ENCODE peak calls at places on chromosome 11, in four cellular contexts. One of them, this sample, is unnamed. For H3K9me3, the result is how much of the 10 kb centered on the place peaks cover.

GRCh38 chr11:32462296-32462695 is 27.0 kb upstream of the WT1 start:
- DNase-seq in Caco-2: no peak
- DNase-seq in thoracic aorta: no peak
- DNase-seq in HepG2: no peak
- DNase-seq in this sample: no peak

GRCh38 chr11:19805827-19806226 is 93.2 kb downstream of the NAV2 start:
- DNase-seq in thoracic aorta: no peak
- DNase-seq in Caco-2: no peak
- DNase-seq in HepG2: no peak
- DNase-seq in this sample: no peak

GRCh38 chr11:115311949-115312348 is 192.3 kb downstream of the CADM1 start:
- DNase-seq in HepG2: no peak
- DNase-seq in Caco-2: no peak
- DNase-seq in thoracic aorta: no peak
- DNase-seq in this sample: no peak

GRCh38 chr11:130187096-130187495 is 27.5 kb downstream of the ST14 start:
- DNase-seq in HepG2: no peak
- DNase-seq in Caco-2: no peak
- DNase-seq in thoracic aorta: no peak
- DNase-seq in this sample: no peak

GRCh38 chr11:77072851-77073327 is 6.1 kb downstream of the CAPN5 start:
- DNase-seq in Caco-2: no peak
- DNase-seq in HepG2: no peak
- DNase-seq in thoracic aorta: no peak
- DNase-seq in this sample: no peak

GRCh38 chr11:75668508-75669297 is at the start of gene MAP6:
- DNase-seq in Caco-2: peak
- DNase-seq in thoracic aorta: no peak
- DNase-seq in HepG2: no peak
- DNase-seq in this sample: peak

GRCh38 chr11:64225608-64226506 is at the start of the genes NUDT22 and TRPT1:
- DNase-seq in HepG2: peak
- DNase-seq in Caco-2: peak
- DNase-seq in thoracic aorta: no peak
- DNase-seq in this sample: peak

GRCh38 chr11:79441159-79441875 is 487 bp upstream of the TENM4 start:
- DNase-seq in thoracic aorta: no peak
- DNase-seq in HepG2: no peak
- DNase-seq in Caco-2: no peak
- DNase-seq in this sample: no peak

GRCh38 chr11:127018683-127019279 is 18.2 kb upstream of the KIRREL3 start:
- DNase-seq in thoracic aorta: no peak
- DNase-seq in Caco-2: no peak
- DNase-seq in HepG2: no peak
- DNase-seq in this sample: no peak

GRCh38 chr11:101862410-101863233 is 52.2 kb upstream of the CEP126 start:
- DNase-seq in thoracic aorta: no peak
- DNase-seq in Caco-2: peak
- DNase-seq in HepG2: peak
- DNase-seq in this sample: peak

GRCh38 chr11:69573751-69574382 is 67.1 kb upstream of the CCND1 start:
- DNase-seq in HepG2: no peak
- DNase-seq in thoracic aorta: no peak
- DNase-seq in Caco-2: no peak
- DNase-seq in this sample: no peak

GRCh38 chr11:47667135-47667534 is 24.8 kb upstream of the MTCH2 start:
- DNase-seq in HepG2: no peak
- DNase-seq in Caco-2: no peak
- DNase-seq in thoracic aorta: no peak
- DNase-seq in this sample: no peak

GRCh38 chr11:50423208-50423607 is 390.5 kb downstream of the OR4C45 start:
- DNase-seq in Caco-2: no peak
- DNase-seq in thoracic aorta: no peak
- DNase-seq in HepG2: no peak
- DNase-seq in this sample: no peak

GRCh38 chr11:78573271-78574035 is 1.2 kb downstream of the NARS2 start:
- DNase-seq in HepG2: no peak
- DNase-seq in thoracic aorta: no peak
- DNase-seq in Caco-2: no peak
- DNase-seq in this sample: no peak

GRCh38 chr11:131955901-131956300 is 585.5 kb downstream of the NTM start:
- DNase-seq in HepG2: no peak
- DNase-seq in Caco-2: no peak
- DNase-seq in thoracic aorta: no peak
- DNase-seq in this sample: no peak

GRCh38 chr11:46710821-46711269 is 8.2 kb upstream of the F2 start:
- DNase-seq in thoracic aorta: peak
- DNase-seq in HepG2: no peak
- DNase-seq in Caco-2: no peak
- DNase-seq in this sample: no peak

GRCh38 chr11:14842002-14842401 is 50.0 kb downstream of the CYP2R1 start:
- DNase-seq in thoracic aorta: no peak
- DNase-seq in HepG2: no peak
- DNase-seq in Caco-2: no peak
- DNase-seq in this sample: no peak
- H3K9me3 ChIP-seq in thoracic aorta: under half
- H3K9me3 ChIP-seq in HepG2: under half
- H3K9me3 ChIP-seq in Caco-2: under half
- H3K9me3 ChIP-seq in this sample: under half

GRCh38 chr11:61581030-61581928 is at the start of gene SYT7:
- DNase-seq in Caco-2: peak
- DNase-seq in thoracic aorta: peak
- DNase-seq in HepG2: peak
- DNase-seq in this sample: peak
- H3K4me3 ChIP-seq in Caco-2: peak
- H3K4me3 ChIP-seq in thoracic aorta: peak
- H3K4me3 ChIP-seq in HepG2: peak
- H3K4me3 ChIP-seq in this sample: peak

GRCh38 chr11:120210651-120211521 is at the start of gene OAF:
- DNase-seq in HepG2: peak
- DNase-seq in thoracic aorta: no peak
- DNase-seq in Caco-2: peak
- DNase-seq in this sample: peak
- TF ChIP-seq CTCF in HepG2: peak
- TF ChIP-seq CTCF in thoracic aorta: peak
- TF ChIP-seq CTCF in Caco-2: peak
- TF ChIP-seq CTCF in this sample: no peak

GRCh38 chr11:14835491-14836105 is 56.4 kb downstream of the CYP2R1 start:
- DNase-seq in Caco-2: no peak
- DNase-seq in HepG2: no peak
- DNase-seq in thoracic aorta: no peak
- DNase-seq in this sample: no peak
- H3K9me3 ChIP-seq in Caco-2: under half
- H3K9me3 ChIP-seq in HepG2: under half
- H3K9me3 ChIP-seq in thoracic aorta: under half
- H3K9me3 ChIP-seq in this sample: under half

This sample was measured in cardiac muscle cell.